ENCODE peak calls at places on chromosomes 6 and 20, in nine cellular contexts. X is keratinocyte, N is RWPE2, K is GM23338, G is choroid plexus epithelial cell, W is AG09309, P is coronary artery, A is AG04450, I is body of pancreas. L is an unnamed sample.
A peak's percentile ranks its signal among the peaks of the same experiment; 100 is the strongest.

GRCh38 chr6:26104457-26105108 is 17.4 kb downstream of the HFE start:
- DNase-seq in N (no peak), X (no peak), W (no peak), P (no peak), A (no peak), K (peak; percentile 19), G (peak; percentile 3), I (peak; percentile 26), L (no peak)

GRCh38 chr20:25048519-25048952 is 9.4 kb downstream of the ACSS1 start:
- DNase-seq in G (no peak), K (no peak), N (peak; percentile 48), X (no peak), W (no peak), P (peak; percentile 43), A (no peak), I (peak; percentile 46), L (no peak)

GRCh38 chr20:17843246-17844132 is 125.1 kb downstream of the SNX5 start:
- DNase-seq in P (peak; percentile 90), K (no peak), A (peak; percentile 90), G (peak; percentile 96), X (no peak), N (no peak), I (peak; percentile 27), W (peak; percentile 89), L (peak; percentile 78)

GRCh38 chr6:163926642-163927041 is 512.1 kb downstream of the QKI start:
- DNase-seq in A (no peak), N (no peak), G (no peak), X (no peak), I (peak; percentile 9), P (no peak), W (no peak), K (no peak), L (no peak)

GRCh38 chr6:41546866-41547798 is 951 bp downstream of the FOXP4 start:
- DNase-seq in W (no peak), A (no peak), I (peak; percentile 66), K (peak; percentile 76), N (no peak), P (peak; percentile 79), G (peak; percentile 57), X (no peak), L (no peak)

GRCh38 chr6:138403324-138403800 is 661 bp upstream of the HEBP2 start:
- DNase-seq in X (no peak), K (no peak), A (no peak), I (peak; percentile 54), N (no peak), W (no peak), P (no peak), G (peak; percentile 18), L (no peak)

GRCh38 chr20:53187402-53187801 is 215.2 kb downstream of the TSHZ2 start:
- DNase-seq in P (no peak), X (no peak), G (no peak), N (no peak), K (no peak), I (no peak), W (no peak), A (no peak), L (no peak)

GRCh38 chr6:168160506-168161370 is 81.7 kb upstream of the FRMD1 start:
- DNase-seq in A (no peak), P (no peak), I (no peak), K (no peak), G (no peak), X (no peak), N (no peak), W (no peak), L (no peak)

GRCh38 chr20:50552979-50553378 is 42.8 kb downstream of the PTPN1 start:
- DNase-seq in G (no peak), A (no peak), X (no peak), P (no peak), W (no peak), I (no peak), N (no peak), K (no peak), L (no peak)

GRCh38 chr20:34561661-34562060 is 3.1 kb downstream of the MAP1LC3A start:
- DNase-seq in A (no peak), W (no peak), P (no peak), X (no peak), K (no peak), N (no peak), I (no peak), G (no peak), L (no peak)

GRCh38 chr6:56932891-56933473 is 21.9 kb upstream of the BEND6 start:
- DNase-seq in W (no peak), I (no peak), A (no peak), G (no peak), P (no peak), X (no peak), K (no peak), N (no peak), L (no peak)

GRCh38 chr20:56802805-56803204 is 173.7 kb downstream of the TFAP2C start:
- DNase-seq in P (no peak), W (no peak), N (peak; percentile 79), I (no peak), A (no peak), X (no peak), K (no peak), G (no peak), L (no peak)

GRCh38 chr20:57711311-57711712 is 1.5 kb upstream of the PMEPA1 start:
- DNase-seq in I (no peak), P (no peak), W (no peak), K (no peak), X (no peak), N (peak; percentile 84), A (no peak), G (no peak), L (no peak)

GRCh38 chr6:111874030-111874425 is 776 bp upstream of the FYN start:
- DNase-seq in I (no peak), W (no peak), A (no peak), K (peak; percentile 47), N (no peak), X (no peak), P (no peak), G (peak; percentile 30), L (no peak)

GRCh38 chr20:62422636-62423325 is 4.6 kb downstream of the RBBP8NL start:
- DNase-seq in P (no peak), K (no peak), X (no peak), G (no peak), I (no peak), A (no peak), W (no peak), N (peak; percentile 83), L (no peak)

GRCh38 chr20:34180460-34181108 is 60.6 kb upstream of the ASIP start:
- DNase-seq in A (no peak), K (peak; percentile 17), N (no peak), X (no peak), G (no peak), I (peak; percentile 18), P (no peak), W (no peak), L (peak; percentile 21)

GRCh38 chr6:10658910-10659696 is 35.3 kb downstream of the C6orf52 start:
- DNase-seq in G (peak; percentile 4), A (no peak), P (no peak), N (no peak), X (no peak), I (no peak), K (peak; percentile 18), W (no peak), L (no peak)
- H3K4me3 ChIP-seq in G (peak overlapping the region; percentile 50), A (peak overlapping the region; percentile 59), P (peak overlapping the region; percentile 57), N (peak overlapping the region; percentile 32), X (peak overlapping the region; percentile 46), I (no peak overlapping the region), K (peak overlapping the region; percentile 73), W (no peak overlapping the region), L (peak overlapping the region; percentile 28)

DNA sequence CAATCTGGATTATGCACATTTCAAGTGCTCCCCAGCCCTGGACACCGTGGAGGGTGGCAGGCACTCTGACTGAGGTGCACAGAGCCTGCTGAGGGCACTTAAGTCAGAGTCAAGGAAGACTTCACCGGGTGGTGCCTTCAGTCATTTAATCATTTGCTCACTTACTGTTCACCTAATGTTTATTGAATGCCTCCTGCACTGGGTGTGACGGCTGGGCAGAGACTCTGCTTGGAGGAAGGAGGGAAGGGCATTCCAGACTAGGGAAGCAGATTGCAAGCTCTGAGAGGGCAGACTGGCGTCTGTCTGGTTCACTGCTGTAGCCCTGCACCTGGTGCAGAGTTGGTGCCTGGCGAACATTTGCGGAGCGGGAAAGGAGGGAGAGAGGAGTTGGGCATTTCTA is 54.2 kb upstream of the FAM83D start:
- DNase-seq in N (no peak), X (no peak), A (no peak), W (no peak), I (no peak), G (no peak), P (no peak), K (no peak), L (no peak)
- TF ChIP-seq CTCF in N (no peak), X (no peak), A (no peak), W (no peak), I (no peak), G (no peak), P (no peak), K (no peak), L (no peak)

GRCh38 chr20:59163641-59164530 is at the start of gene ZNF831:
- DNase-seq in G (no peak), I (no peak), X (no peak), K (no peak), A (no peak), P (no peak), N (no peak), W (no peak), L (no peak)

GRCh38 chr20:59165794-59166709 is 2.4 kb downstream of the ZNF831 start:
- DNase-seq in W (no peak), K (no peak), P (no peak), X (no peak), G (no peak), N (no peak), I (no peak), A (no peak), L (no peak)

GRCh38 chr20:59164681-59165388 is 1.2 kb downstream of the ZNF831 start:
- DNase-seq in P (no peak), X (no peak), W (no peak), N (no peak), K (no peak), G (no peak), A (no peak), I (no peak), L (no peak)

GRCh38 chr20:59161626-59162170 is 1.9 kb upstream of the ZNF831 start:
- DNase-seq in G (no peak), X (no peak), P (no peak), W (no peak), A (no peak), N (no peak), I (no peak), K (no peak), L (no peak)

DNA sequence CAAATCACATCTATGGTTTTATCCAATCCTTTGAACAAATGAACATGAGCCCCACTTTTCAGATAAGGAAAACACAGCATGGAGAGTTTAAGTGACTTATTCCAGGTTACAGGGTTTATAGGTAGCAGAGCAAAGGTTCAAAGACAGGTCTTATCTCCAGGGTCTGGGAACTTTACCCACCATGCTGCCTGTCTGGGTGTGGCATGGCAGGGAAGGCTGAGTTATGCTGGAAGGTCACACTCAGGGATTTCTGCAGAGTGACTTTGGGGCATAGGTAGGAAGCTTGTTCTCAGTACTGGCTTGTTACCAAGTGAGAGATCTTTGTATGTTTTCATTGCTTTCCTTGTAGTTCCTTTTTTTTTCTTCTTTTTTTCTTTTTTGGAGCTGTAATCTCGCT is 1.8 kb downstream of the ZNF831 start:
- DNase-seq in X (no peak), W (no peak), G (no peak), A (no peak), P (no peak), N (no peak), I (no peak), K (no peak), L (no peak)
- H3K4me3 ChIP-seq in X (no peak overlapping the region), W (no peak overlapping the region), G (no peak overlapping the region), A (no peak overlapping the region), P (no peak overlapping the region), N (no peak overlapping the region), I (no peak overlapping the region), K (no peak overlapping the region), L (no peak overlapping the region)

GRCh38 chr6:136757150-136757549 is 35.1 kb downstream of the MAP3K5 start:
- DNase-seq in K (no peak), I (no peak), A (no peak), G (peak; percentile 70), X (no peak), N (no peak), W (no peak), P (no peak), L (no peak)
- TF ChIP-seq CTCF in K (no peak), I (no peak), A (no peak), G (no peak), X (no peak), N (no peak), W (no peak), P (no peak), L (no peak)